ENCODE peak calls at places on chromosomes 5 and 9, in five cellular contexts. One of them, this sample, is unnamed.

GRCh38 chr9:129609486-129610192 is 11.3 kb downstream of the C9orf50 start:
- DNase-seq in mucosa of descending colon: peak; percentile 84
- DNase-seq in uterus: peak; percentile 65
- DNase-seq in testis: peak; percentile 59
- DNase-seq in WERI-Rb-1: peak; percentile 34
- DNase-seq in this sample: no peak

GRCh38 chr5:114427204-114427603 is 65.3 kb downstream of the KCNN2 start:
- DNase-seq in testis: no peak
- DNase-seq in uterus: no peak
- DNase-seq in WERI-Rb-1: no peak
- DNase-seq in mucosa of descending colon: no peak
- DNase-seq in this sample: no peak

GRCh38 chr9:84839538-84839937 is 170.0 kb downstream of the NTRK2 start:
- DNase-seq in WERI-Rb-1: no peak
- DNase-seq in testis: no peak
- DNase-seq in mucosa of descending colon: no peak
- DNase-seq in uterus: no peak
- DNase-seq in this sample: peak; percentile 22

GRCh38 chr9:21709464-21710058 is 92.9 kb upstream of the MTAP start:
- DNase-seq in testis: peak; percentile 87
- DNase-seq in WERI-Rb-1: peak; percentile 65
- DNase-seq in mucosa of descending colon: no peak
- DNase-seq in uterus: no peak
- DNase-seq in this sample: peak; percentile 66

GRCh38 chr5:172078726-172079345 is 72.4 kb upstream of the FBXW11 start:
- DNase-seq in mucosa of descending colon: no peak
- DNase-seq in uterus: no peak
- DNase-seq in testis: peak; percentile 56
- DNase-seq in WERI-Rb-1: no peak
- DNase-seq in this sample: no peak

GRCh38 chr5:88883566-88884434 is 816 bp upstream of the MEF2C start:
- DNase-seq in uterus: peak; percentile 83
- DNase-seq in mucosa of descending colon: peak; percentile 67
- DNase-seq in testis: peak; percentile 78
- DNase-seq in WERI-Rb-1: peak; percentile 38
- DNase-seq in this sample: peak; percentile 88

GRCh38 chr5:177233206-177233605 is 70.3 kb downstream of the RAB24 start:
- DNase-seq in testis: no peak
- DNase-seq in uterus: no peak
- DNase-seq in mucosa of descending colon: no peak
- DNase-seq in WERI-Rb-1: no peak
- DNase-seq in this sample: no peak

GRCh38 chr5:45288746-45289145 is 407.4 kb downstream of the HCN1 start:
- DNase-seq in mucosa of descending colon: no peak
- DNase-seq in testis: no peak
- DNase-seq in uterus: no peak
- DNase-seq in WERI-Rb-1: no peak
- DNase-seq in this sample: no peak

GRCh38 chr5:171897231-171897630 is 109.2 kb downstream of the FBXW11 start:
- DNase-seq in mucosa of descending colon: no peak
- DNase-seq in WERI-Rb-1: no peak
- DNase-seq in testis: no peak
- DNase-seq in uterus: no peak
- DNase-seq in this sample: no peak

GRCh38 chr5:176463113-176463764 is 15.1 kb downstream of the FAF2 start:
- DNase-seq in testis: no peak
- DNase-seq in mucosa of descending colon: no peak
- DNase-seq in uterus: no peak
- DNase-seq in WERI-Rb-1: no peak
- DNase-seq in this sample: no peak

GRCh38 chr9:91117474-91117891 is 244.2 kb downstream of the AUH start:
- DNase-seq in uterus: no peak
- DNase-seq in mucosa of descending colon: peak; percentile 53
- DNase-seq in testis: no peak
- DNase-seq in WERI-Rb-1: no peak
- DNase-seq in this sample: no peak

GRCh38 chr5:157748740-157749461 is 5.4 kb downstream of the LSM11 start:
- DNase-seq in testis: no peak
- DNase-seq in mucosa of descending colon: no peak
- DNase-seq in WERI-Rb-1: no peak
- DNase-seq in uterus: peak; percentile 67
- DNase-seq in this sample: peak; percentile 90

GRCh38 chr5:169094586-169095409 is 206.1 kb downstream of the SLIT3 start:
- DNase-seq in WERI-Rb-1: no peak
- DNase-seq in testis: no peak
- DNase-seq in mucosa of descending colon: no peak
- DNase-seq in uterus: no peak
- DNase-seq in this sample: no peak

GRCh38 chr5:81834021-81834660 is 83.2 kb upstream of the SSBP2 start:
- DNase-seq in mucosa of descending colon: no peak
- DNase-seq in WERI-Rb-1: no peak
- DNase-seq in testis: no peak
- DNase-seq in uterus: no peak
- DNase-seq in this sample: no peak

GRCh38 chr5:133164759-133165158 is 112.9 kb downstream of the HSPA4 start:
- DNase-seq in uterus: no peak
- DNase-seq in WERI-Rb-1: no peak
- DNase-seq in testis: no peak
- DNase-seq in mucosa of descending colon: no peak
- DNase-seq in this sample: no peak

GRCh38 chr5:68053202-68053601 is 162.4 kb upstream of the PIK3R1 start:
- DNase-seq in testis: no peak
- DNase-seq in WERI-Rb-1: no peak
- DNase-seq in uterus: no peak
- DNase-seq in mucosa of descending colon: no peak
- DNase-seq in this sample: peak; percentile 20

GRCh38 chr5:67129768-67130167 is 66.8 kb downstream of the CD180 start:
- DNase-seq in testis: no peak
- DNase-seq in uterus: no peak
- DNase-seq in WERI-Rb-1: no peak
- DNase-seq in mucosa of descending colon: no peak
- DNase-seq in this sample: no peak

GRCh38 chr9:123544007-123544827 is 188.2 kb downstream of the CRB2 start:
- DNase-seq in testis: peak; percentile 33
- DNase-seq in mucosa of descending colon: no peak
- DNase-seq in uterus: no peak
- DNase-seq in WERI-Rb-1: peak; percentile 42
- DNase-seq in this sample: peak; percentile 65

GRCh38 chr9:37378613-37379004 is 43.9 kb upstream of the GRHPR start:
- DNase-seq in mucosa of descending colon: no peak
- DNase-seq in WERI-Rb-1: no peak
- DNase-seq in testis: no peak
- DNase-seq in uterus: no peak
- DNase-seq in this sample: no peak

GRCh38 chr9:132249123-132249522 is 87.3 kb downstream of the NTNG2 start:
- DNase-seq in uterus: no peak
- DNase-seq in mucosa of descending colon: no peak
- DNase-seq in WERI-Rb-1: peak; percentile 6
- DNase-seq in testis: no peak
- DNase-seq in this sample: no peak

GRCh38 chr5:160240350-160240749 is 11.0 kb downstream of the FABP6 start:
- DNase-seq in mucosa of descending colon: no peak
- DNase-seq in WERI-Rb-1: no peak
- DNase-seq in uterus: no peak
- DNase-seq in testis: peak; percentile 57
- DNase-seq in this sample: no peak

GRCh38 chr5:160250826-160251225 is 21.5 kb downstream of the FABP6 start:
- DNase-seq in uterus: no peak
- DNase-seq in mucosa of descending colon: no peak
- DNase-seq in testis: no peak
- DNase-seq in WERI-Rb-1: no peak
- DNase-seq in this sample: no peak

GRCh38 chr5:160242140-160242539 is 12.8 kb downstream of the FABP6 start:
- DNase-seq in mucosa of descending colon: no peak
- DNase-seq in testis: no peak
- DNase-seq in WERI-Rb-1: no peak
- DNase-seq in uterus: no peak
- DNase-seq in this sample: no peak

GRCh38 chr5:160250226-160250625 is 20.9 kb downstream of the FABP6 start:
- DNase-seq in uterus: no peak
- DNase-seq in mucosa of descending colon: no peak
- DNase-seq in WERI-Rb-1: no peak
- DNase-seq in testis: no peak
- DNase-seq in this sample: no peak

GRCh38 chr5:160245506-160246100 is 16.3 kb downstream of the FABP6 start:
- DNase-seq in WERI-Rb-1: peak; percentile 94
- DNase-seq in uterus: no peak
- DNase-seq in mucosa of descending colon: no peak
- DNase-seq in testis: no peak
- DNase-seq in this sample: no peak
- H3K36me3 ChIP-seq in WERI-Rb-1: no peaks in the 10 kb centered on the region
- H3K36me3 ChIP-seq in uterus: no peaks in the 10 kb centered on the region
- H3K36me3 ChIP-seq in mucosa of descending colon: no peaks in the 10 kb centered on the region
- H3K36me3 ChIP-seq in testis: no peaks in the 10 kb centered on the region
- H3K36me3 ChIP-seq in this sample: no peaks in the 10 kb centered on the region

GRCh38 chr5:140131967-140132409 is 6.3 kb downstream of the IGIP start:
- DNase-seq in uterus: no peak
- DNase-seq in WERI-Rb-1: peak; percentile 41
- DNase-seq in testis: peak; percentile 14
- DNase-seq in mucosa of descending colon: no peak
- DNase-seq in this sample: peak; percentile 89

GRCh38 chr5:140130949-140131733 is 5.4 kb downstream of the IGIP start:
- DNase-seq in uterus: no peak
- DNase-seq in mucosa of descending colon: no peak
- DNase-seq in WERI-Rb-1: no peak
- DNase-seq in testis: no peak
- DNase-seq in this sample: no peak

GRCh38 chr5:140135127-140135526 is 9.4 kb downstream of the IGIP start:
- DNase-seq in mucosa of descending colon: no peak
- DNase-seq in uterus: no peak
- DNase-seq in testis: no peak
- DNase-seq in WERI-Rb-1: no peak
- DNase-seq in this sample: no peak

GRCh38 chr5:140134277-140134935 is 8.7 kb downstream of the IGIP start:
- DNase-seq in WERI-Rb-1: no peak
- DNase-seq in uterus: no peak
- DNase-seq in testis: no peak
- DNase-seq in mucosa of descending colon: no peak
- DNase-seq in this sample: no peak

GRCh38 chr5:140133514-140134167 is 7.9 kb downstream of the IGIP start:
- DNase-seq in mucosa of descending colon: no peak
- DNase-seq in WERI-Rb-1: no peak
- DNase-seq in uterus: no peak
- DNase-seq in testis: no peak
- DNase-seq in this sample: no peak
- TF ChIP-seq CTCF in mucosa of descending colon: no peak
- TF ChIP-seq CTCF in WERI-Rb-1: no peak
- TF ChIP-seq CTCF in uterus: no peak
- TF ChIP-seq CTCF in testis: no peak
- TF ChIP-seq CTCF in this sample: no peak

GRCh38 chr5:43134019-43134418 is 13.3 kb downstream of the ZNF131 start:
- DNase-seq in uterus: no peak
- DNase-seq in testis: no peak
- DNase-seq in mucosa of descending colon: no peak
- DNase-seq in WERI-Rb-1: no peak
- DNase-seq in this sample: no peak
- H3K36me3 ChIP-seq in uterus: no peaks in the 10 kb centered on the region
- H3K36me3 ChIP-seq in testis: no peaks in the 10 kb centered on the region
- H3K36me3 ChIP-seq in mucosa of descending colon: no peaks in the 10 kb centered on the region
- H3K36me3 ChIP-seq in WERI-Rb-1: peaks cover 74% of the 10 kb centered on the region
- H3K36me3 ChIP-seq in this sample: peaks cover 4% of the 10 kb centered on the region

DNA sequence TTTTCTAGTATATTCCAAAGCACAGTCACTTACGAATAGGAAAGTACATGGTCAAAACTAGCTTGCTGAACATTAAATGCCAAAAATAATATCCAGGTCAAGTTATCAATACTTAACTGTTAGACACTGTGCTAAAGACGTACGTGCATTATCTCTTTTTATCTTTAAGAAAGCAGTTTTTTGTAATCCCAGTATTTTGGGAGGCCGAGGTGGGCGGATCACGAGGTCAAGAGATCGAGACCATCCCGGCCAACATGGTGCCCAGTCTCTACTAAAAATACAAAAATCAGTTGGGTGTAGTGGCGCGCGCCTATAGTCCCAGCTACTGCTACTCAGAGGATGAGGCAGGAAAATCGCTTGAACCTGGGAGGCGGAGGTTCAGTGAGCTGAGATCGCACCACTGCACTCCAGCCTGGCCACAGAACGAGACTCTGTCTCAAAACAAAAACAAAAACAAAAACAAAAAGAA is 2.7 kb upstream of the HSPA5 start:
- DNase-seq in uterus: no peak
- DNase-seq in testis: no peak
- DNase-seq in WERI-Rb-1: no peak
- DNase-seq in mucosa of descending colon: no peak
- DNase-seq in this sample: no peak
- TF ChIP-seq CTCF in uterus: no peak
- TF ChIP-seq CTCF in testis: no peak
- TF ChIP-seq CTCF in WERI-Rb-1: no peak
- TF ChIP-seq CTCF in mucosa of descending colon: no peak
- TF ChIP-seq CTCF in this sample: no peak

GRCh38 chr9:35396560-35397215 is 93.2 kb upstream of the RUSC2 start:
- DNase-seq in mucosa of descending colon: no peak
- DNase-seq in testis: no peak
- DNase-seq in WERI-Rb-1: no peak
- DNase-seq in uterus: no peak
- DNase-seq in this sample: no peak
- H3K36me3 ChIP-seq in mucosa of descending colon: peaks cover 5% of the 10 kb centered on the region
- H3K36me3 ChIP-seq in testis: no peaks in the 10 kb centered on the region
- H3K36me3 ChIP-seq in WERI-Rb-1: peaks cover 14% of the 10 kb centered on the region
- H3K36me3 ChIP-seq in uterus: no peaks in the 10 kb centered on the region
- H3K36me3 ChIP-seq in this sample: peaks cover 24% of the 10 kb centered on the region

DNA sequence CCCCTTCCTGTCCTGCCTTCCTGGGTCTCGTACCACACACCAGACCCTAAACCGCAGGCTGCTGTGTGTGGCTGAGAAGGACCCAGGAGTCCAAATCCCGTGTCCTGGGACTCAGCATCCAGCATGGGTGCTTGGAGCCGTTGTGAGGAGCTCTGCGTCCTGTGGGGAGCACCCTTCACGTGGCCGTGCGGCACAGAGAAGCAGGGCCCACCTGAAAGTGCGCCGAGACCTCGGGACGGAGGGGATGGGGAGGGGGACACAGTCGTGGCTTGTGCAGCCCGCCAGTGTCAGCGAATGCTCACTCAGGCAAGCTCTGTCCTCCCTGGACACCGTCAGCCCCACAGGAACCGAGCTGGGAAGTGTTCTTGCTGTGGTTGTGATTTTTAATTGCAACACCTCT is 244.6 kb downstream of the CACNA1B start:
- DNase-seq in mucosa of descending colon: no peak
- DNase-seq in uterus: no peak
- DNase-seq in WERI-Rb-1: no peak
- DNase-seq in testis: no peak
- DNase-seq in this sample: no peak
- TF ChIP-seq CTCF in mucosa of descending colon: no peak
- TF ChIP-seq CTCF in uterus: no peak
- TF ChIP-seq CTCF in WERI-Rb-1: no peak
- TF ChIP-seq CTCF in testis: no peak
- TF ChIP-seq CTCF in this sample: no peak